ENCODE peak calls at places on chromosomes 5 and 9, in five cellular contexts. F is H1, E is IMR-90, R is trophoblast cell, N is neuronal stem cell. S is an unnamed sample.

GRCh38 chr9:99820330-99821186 is 1.1 kb upstream of the NR4A3 start:
- DNase-seq in F (no peak), E (peak), R (peak), N (no peak), S (peak)

GRCh38 chr5:137223324-137224295 is 275.5 kb downstream of the SPOCK1 start:
- DNase-seq in F (no peak), E (no peak), R (no peak), N (no peak), S (no peak)

GRCh38 chr9:34072868-34073590 is 24.3 kb upstream of the UBAP2 start:
- DNase-seq in F (peak), E (peak), R (peak), N (no peak), S (peak)

GRCh38 chr9:88775037-88775471 is 216.2 kb upstream of the S1PR3 start:
- DNase-seq in F (no peak), E (peak), R (peak), N (no peak), S (peak)

GRCh38 chr5:108753331-108753730 is 5.6 kb downstream of the FER start:
- DNase-seq in F (no peak), E (no peak), R (no peak), N (no peak), S (no peak)

GRCh38 chr9:95508968-95509850 is 7.6 kb downstream of the PTCH1 start:
- DNase-seq in F (peak), E (peak), R (peak), N (peak), S (peak)

GRCh38 chr5:145718956-145719355 is 116.2 kb downstream of the PRELID2 start:
- DNase-seq in F (no peak), E (peak), R (no peak), N (no peak), S (peak)

GRCh38 chr9:136995772-136996308 is 528 bp downstream of the CLIC3 start:
- DNase-seq in F (no peak), E (peak), R (no peak), N (no peak), S (no peak)

GRCh38 chr9:133071484-133072150 is 9.8 kb downstream of the CEL start:
- DNase-seq in F (no peak), E (no peak), R (no peak), N (no peak), S (no peak)

GRCh38 chr9:127941062-127941925 is 3.6 kb upstream of the DPM2 start:
- DNase-seq in F (no peak), E (no peak), R (no peak), N (no peak), S (no peak)

GRCh38 chr9:95074632-95075269 is 242.8 kb downstream of the FANCC start:
- DNase-seq in F (peak), E (no peak), R (no peak), N (no peak), S (no peak)

GRCh38 chr5:127026166-127026565 is 4.2 kb downstream of the MARCHF3 start:
- DNase-seq in F (no peak), E (no peak), R (no peak), N (no peak), S (no peak)

GRCh38 chr9:33781736-33782135 is 13.6 kb upstream of the PRSS3 start:
- DNase-seq in F (no peak), E (no peak), R (no peak), N (no peak), S (no peak)

GRCh38 chr9:2016411-2017208 is 1.5 kb downstream of the SMARCA2 start:
- DNase-seq in F (peak), E (peak), R (peak), N (peak), S (peak)

GRCh38 chr5:12661617-12662370 is 757.5 kb upstream of the CTNND2 start:
- DNase-seq in F (peak), E (no peak), R (no peak), N (no peak), S (no peak)

GRCh38 chr5:55306641-55307382 is 682 bp downstream of the DHX29 start:
- DNase-seq in F (no peak), E (no peak), R (peak), N (no peak), S (peak)

GRCh38 chr5:158406884-158407790 is 548.2 kb upstream of the CLINT1 start:
- DNase-seq in F (no peak), E (peak), R (no peak), N (no peak), S (peak)

GRCh38 chr5:122963305-122963704 is 73.2 kb downstream of the PPIC start:
- DNase-seq in F (no peak), E (no peak), R (no peak), N (no peak), S (no peak)

GRCh38 chr5:122971333-122971732 is 65.2 kb downstream of the PPIC start:
- DNase-seq in F (no peak), E (no peak), R (no peak), N (no peak), S (no peak)

GRCh38 chr5:122965111-122965510 is 71.4 kb downstream of the PPIC start:
- DNase-seq in F (no peak), E (no peak), R (no peak), N (no peak), S (no peak)

GRCh38 chr5:122967085-122967484 is 69.4 kb downstream of the PPIC start:
- DNase-seq in F (no peak), E (no peak), R (no peak), N (no peak), S (no peak)

DNA sequence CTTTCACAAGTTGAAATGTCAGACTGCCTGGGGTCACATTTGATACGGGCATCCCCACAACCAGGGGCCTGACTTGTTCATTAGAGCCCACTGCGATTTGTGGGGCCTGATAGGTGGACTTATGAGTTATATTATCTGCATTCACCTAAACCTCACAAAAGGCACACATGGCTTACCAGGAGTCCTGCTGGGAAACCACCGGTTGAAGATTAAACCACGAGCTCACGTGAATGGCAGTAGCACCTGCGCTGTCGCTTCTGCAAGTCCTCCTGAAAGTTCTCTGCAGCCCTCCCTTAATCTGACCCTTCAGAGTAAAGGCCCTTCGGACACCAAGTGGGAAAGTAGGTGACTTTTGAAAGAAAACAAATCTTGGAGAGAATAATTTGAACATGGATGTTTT is 68.9 kb downstream of the PPIC start:
- DNase-seq in F (no peak), E (no peak), R (no peak), N (no peak), S (no peak)
- H3K4me3 ChIP-seq in F (no peak), E (no peak), R (no peak), N (no peak), S (no peak)

GRCh38 chr9:129080312-129080607 is 651 bp upstream of the DOLPP1 start:
- DNase-seq in F (no peak), E (no peak), R (peak), N (no peak), S (no peak)

GRCh38 chr9:129078691-129079503 is 2.0 kb upstream of the DOLPP1 start:
- DNase-seq in F (no peak), E (no peak), R (no peak), N (no peak), S (no peak)

GRCh38 chr9:129080608-129081387 is at the start of gene DOLPP1:
- DNase-seq in F (peak), E (peak), R (peak), N (peak), S (peak)

GRCh38 chr9:129079829-129080228 is 1.1 kb upstream of the DOLPP1 start:
- DNase-seq in F (no peak), E (no peak), R (no peak), N (no peak), S (no peak)

DNA sequence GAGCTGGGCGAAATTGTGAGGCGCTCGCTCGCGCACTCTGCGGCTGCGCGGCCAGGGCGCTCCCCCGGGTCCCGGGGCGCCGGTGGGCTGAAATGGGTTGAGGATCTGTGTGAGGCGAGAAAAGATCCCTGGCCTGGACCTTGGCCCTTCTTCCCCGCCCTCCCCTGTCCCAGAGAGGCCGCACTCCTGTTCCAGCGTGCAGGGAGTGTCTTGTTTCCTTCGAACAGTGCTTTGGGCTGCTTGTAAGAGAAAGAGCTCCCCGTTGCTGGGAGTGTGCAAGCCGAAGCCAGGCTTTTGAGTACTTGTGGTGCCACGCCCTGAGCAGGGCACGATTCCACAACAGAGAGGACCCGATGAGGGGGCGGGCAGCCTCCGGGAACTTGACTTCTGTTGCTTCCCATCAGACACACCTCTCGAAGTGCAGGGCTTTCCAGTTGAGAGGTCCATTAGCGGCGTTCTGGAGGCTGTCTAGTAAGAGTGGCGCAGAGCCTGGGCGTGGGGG is 528 bp downstream of the DOLPP1 start:
- DNase-seq in F (no peak), E (no peak), R (no peak), N (no peak), S (no peak)
- H2AK5ac ChIP-seq in F (no peak), E (peak), R (peak), N (peak), S (no peak)

GRCh38 chr5:156913355-156913718 is 49.7 kb downstream of the TIMD4 start:
- DNase-seq in F (no peak), E (no peak), R (no peak), N (no peak), S (no peak)
- H4K91ac ChIP-seq in F (peak), E (no peak), R (no peak), N (no peak), S (no peak)

DNA sequence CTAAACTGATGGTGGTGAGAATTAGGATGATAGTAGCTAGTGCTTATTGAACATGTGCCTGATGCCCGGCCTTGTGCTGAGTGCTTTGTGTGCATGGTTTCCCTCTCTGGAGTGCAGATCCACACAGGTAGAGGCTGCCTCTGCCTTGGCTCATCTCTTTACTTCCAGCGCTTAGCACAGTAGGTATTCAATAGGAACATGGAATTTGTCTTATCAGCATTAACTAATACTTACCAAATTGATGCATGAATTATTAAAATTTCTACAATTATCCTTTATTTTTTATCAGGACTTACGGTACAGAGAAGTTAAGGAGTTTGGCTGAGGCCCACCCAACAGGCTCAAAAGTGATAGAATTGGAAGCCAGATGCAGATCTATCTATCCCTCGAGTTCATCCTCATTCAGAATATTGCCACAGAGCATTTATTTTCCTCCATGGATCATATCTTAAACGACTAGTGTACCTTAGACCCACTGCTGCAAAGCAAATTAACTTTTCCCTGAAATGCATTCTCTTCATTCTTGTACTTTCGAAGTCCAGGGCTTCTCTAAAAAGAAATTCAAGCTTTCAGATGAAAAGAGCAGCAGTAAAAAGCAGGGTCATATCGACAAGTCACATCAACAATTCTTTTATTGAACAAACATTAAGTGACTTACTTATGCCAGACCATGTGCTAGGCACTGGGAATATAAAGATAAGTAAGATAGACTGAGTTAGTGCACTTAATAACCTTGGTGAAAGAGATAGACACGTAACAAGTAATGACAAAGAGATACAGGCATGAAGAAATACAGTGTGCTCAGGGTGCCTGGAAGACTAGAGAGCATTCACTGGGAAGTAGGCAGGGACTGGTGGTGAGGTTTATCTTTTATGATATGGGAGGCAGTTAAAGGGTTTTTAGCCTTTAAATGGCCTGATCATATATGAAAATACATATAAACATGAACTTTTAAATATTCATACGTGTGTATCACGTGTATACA is 290.0 kb downstream of the ARRDC3 start:
- DNase-seq in F (no peak), E (no peak), R (peak), N (no peak), S (no peak)
- H3K4me3 ChIP-seq in F (no peak), E (no peak), R (no peak), N (no peak), S (no peak)

DNA sequence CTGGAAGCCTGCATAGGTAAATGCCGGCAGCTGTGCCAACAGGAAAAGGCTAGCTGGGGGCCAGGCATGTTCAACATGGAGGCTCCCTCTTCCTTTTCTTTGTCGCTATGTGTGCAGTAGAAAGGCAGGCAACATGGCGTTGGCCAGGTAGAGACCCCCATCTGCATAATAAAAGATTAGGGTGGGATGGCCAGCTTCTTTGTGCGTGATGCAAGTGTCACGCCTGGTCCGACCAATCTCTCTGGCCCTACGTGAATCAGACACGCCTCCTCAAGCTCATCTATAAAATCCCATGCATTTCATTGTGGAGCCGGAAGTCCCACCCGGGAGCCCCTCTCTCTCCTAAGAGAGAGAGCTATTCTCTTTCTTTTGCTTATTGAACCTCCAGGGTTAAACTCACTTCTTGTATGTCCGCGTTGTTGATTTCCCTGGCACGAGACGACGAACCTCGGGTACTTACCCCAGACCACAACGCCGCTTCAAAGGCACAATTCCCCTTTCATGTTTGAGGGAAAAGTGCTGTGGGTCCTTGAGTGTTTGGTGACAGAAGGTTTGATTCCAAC is 25.0 kb upstream of the C5orf47 start:
- DNase-seq in F (peak), E (no peak), R (no peak), N (no peak), S (no peak)
- H2AK5ac ChIP-seq in F (no peak), E (peak), R (no peak), N (peak), S (no peak)

GRCh38 chr5:141850786-141851185 is 27.4 kb downstream of the PCDH1 start:
- DNase-seq in F (peak), E (no peak), R (peak), N (no peak), S (no peak)
- H4K91ac ChIP-seq in F (no peak), E (peak), R (peak), N (no peak), S (peak)

DNA sequence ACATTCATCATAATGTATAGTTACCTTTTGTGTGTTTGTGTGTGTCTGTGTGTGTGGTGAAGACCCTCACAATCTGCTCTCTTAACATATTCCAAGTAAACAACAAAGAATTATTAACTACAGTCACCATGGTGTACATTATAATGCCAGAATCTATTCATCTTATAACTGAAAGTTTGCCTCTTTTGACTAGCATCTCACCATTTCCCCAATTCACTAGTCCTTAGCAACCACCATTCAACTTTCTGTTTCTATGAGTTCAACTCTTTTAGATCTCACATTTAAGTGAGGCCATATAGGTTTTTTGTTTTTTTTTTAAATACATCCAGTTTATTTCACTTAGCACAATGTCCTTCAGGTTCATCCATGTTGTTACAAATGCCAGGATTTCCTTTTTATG is 83.6 kb downstream of the SMC2 start:
- DNase-seq in F (no peak), E (no peak), R (no peak), N (no peak), S (no peak)
- H3K4me3 ChIP-seq in F (no peak), E (no peak), R (no peak), N (no peak), S (no peak)

DNA sequence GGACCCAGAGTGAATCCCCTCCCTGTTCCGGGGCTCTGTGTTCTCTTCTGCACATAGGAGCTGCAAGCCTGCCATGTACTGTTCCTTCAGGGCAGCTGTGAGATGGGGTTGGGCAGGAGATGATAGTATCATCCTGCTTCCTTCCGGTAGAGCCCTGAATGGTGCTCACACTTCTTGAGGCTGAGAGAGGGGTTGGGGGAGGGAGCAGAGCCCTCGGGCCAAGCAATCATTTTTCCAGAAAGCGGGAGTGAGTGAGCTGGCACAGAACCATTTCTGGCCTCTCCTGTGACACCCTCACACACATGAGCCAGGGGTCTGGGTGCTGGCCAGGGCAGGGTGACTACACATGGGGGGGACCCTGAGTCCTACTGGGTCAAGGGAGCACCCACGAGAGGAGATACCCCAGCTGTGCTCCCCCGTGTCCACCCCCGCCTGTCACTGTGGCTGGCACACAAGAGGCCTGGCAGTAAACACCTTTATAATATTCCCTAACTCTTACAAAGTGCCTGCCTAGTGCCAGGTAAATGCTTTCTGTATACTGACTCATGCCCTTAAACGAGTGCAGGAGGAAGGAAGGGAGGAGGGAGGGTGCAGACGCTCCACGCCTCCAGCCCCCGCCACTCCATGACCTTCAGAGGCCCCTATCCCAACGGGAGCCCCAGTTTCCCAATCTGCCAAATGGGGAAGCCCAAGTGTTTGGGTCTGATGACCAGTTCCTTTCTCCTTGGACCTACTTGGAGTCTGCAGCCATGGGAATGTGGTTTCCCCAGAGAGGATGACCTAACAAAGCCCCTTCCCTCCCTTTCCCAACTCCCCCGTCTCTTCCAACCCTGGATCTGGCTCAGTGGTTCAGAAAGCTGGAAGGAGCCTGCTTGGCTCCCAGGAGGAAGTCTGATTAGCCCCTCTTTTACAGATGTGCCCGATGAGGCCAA is 15.5 kb downstream of the AKNA start:
- DNase-seq in F (no peak), E (no peak), R (no peak), N (no peak), S (peak)
- H2AK5ac ChIP-seq in F (peak), E (no peak), R (no peak), N (no peak), S (no peak)

DNA sequence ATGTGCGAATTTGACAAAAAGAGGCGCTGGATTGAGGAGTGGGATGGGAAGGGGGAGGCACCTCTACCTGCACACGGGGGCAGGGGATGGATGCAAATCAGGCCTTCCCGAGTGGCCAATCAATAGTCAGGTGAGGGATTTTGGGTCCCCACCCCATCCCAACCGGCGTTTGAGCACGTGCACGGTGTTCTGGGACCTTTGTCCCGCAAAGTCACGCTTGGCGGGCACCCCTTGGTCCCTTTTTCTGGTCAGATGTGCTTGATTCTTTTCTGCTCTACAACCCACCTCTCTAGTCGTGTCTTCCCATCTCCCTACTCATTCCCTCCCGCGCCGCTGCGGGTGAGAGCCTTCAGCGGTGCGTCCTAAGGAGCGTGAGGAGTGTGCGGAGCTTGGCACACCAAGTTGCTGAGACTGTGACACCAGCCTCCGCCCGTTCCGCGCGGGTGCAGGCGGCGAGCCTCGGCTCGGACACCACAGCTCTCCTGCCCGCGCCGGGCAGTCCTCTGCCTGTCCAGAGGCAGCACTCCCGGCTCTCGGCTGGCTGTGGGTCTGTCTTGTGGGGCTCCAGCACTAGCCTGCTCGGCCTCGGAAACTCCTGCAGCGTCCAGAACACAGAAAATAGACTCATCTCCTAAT is 495 bp upstream of the ADAMTS19 start:
- DNase-seq in F (peak), E (peak), R (peak), N (peak), S (peak)
- H4K91ac ChIP-seq in F (peak), E (no peak), R (no peak), N (no peak), S (peak)

S was measured in mesenchymal stem cell.